ENCODE peak calls at places on chromosomes 4 and X, in six cellular contexts. W, F, L, V, H and J are unnamed samples.

GRCh38 chr4:84503495-84504437 is 4.7 kb upstream of the NKX6-1 start:
- DNase-seq in W (peak; percentile 75), F (no peak), L (peak; percentile 49), V (no peak), H (no peak), J (no peak)

GRCh38 chr4:24805566-24805965 is 10.2 kb downstream of the SOD3 start:
- DNase-seq in W (no peak), F (no peak), L (no peak), V (no peak), H (no peak), J (peak; percentile 13)

GRCh38 chr4:141395246-141395830 is 174.6 kb downstream of the ZNF330 start:
- DNase-seq in W (peak; percentile 53), F (no peak), L (no peak), V (no peak), H (no peak), J (no peak)

GRCh38 chr4:69376450-69376849 is 96.2 kb downstream of the UGT2B28 start:
- DNase-seq in W (no peak), F (no peak), L (no peak), V (no peak), H (no peak), J (no peak)

GRCh38 chr4:88610771-88611170 is 18.5 kb downstream of the HERC3 start:
- DNase-seq in W (peak; percentile 78), F (peak; percentile 65), L (no peak), V (no peak), H (peak; percentile 84), J (no peak)

GRCh38 chr4:156781852-156782251 is 189.7 kb downstream of the PDGFC start:
- DNase-seq in W (peak; percentile 84), F (no peak), L (no peak), V (no peak), H (no peak), J (no peak)

GRCh38 chr4:832108-832507 is 6.2 kb upstream of the CPLX1 start:
- DNase-seq in W (no peak), F (no peak), L (no peak), V (no peak), H (no peak), J (no peak)

GRCh38 chr4:168679397-168680176 is 182.7 kb downstream of the PALLD start:
- DNase-seq in W (peak; percentile 63), F (no peak), L (peak; percentile 61), V (no peak), H (no peak), J (no peak)

GRCh38 chrX:68249904-68250303 is 183.4 kb downstream of the OPHN1 start:
- DNase-seq in W (no peak), F (no peak), L (no peak), V (no peak), H (no peak), J (no peak)

GRCh38 chrX:10904220-10904619 is 206.9 kb upstream of the HCCS start:
- DNase-seq in W (no peak), F (no peak), L (no peak), V (no peak), H (no peak), J (no peak)

GRCh38 chrX:134999469-134999868 is 8.7 kb downstream of the SMIM10 start:
- DNase-seq in W (peak; percentile 43), F (no peak), L (peak; percentile 42), V (no peak), H (no peak), J (no peak)

GRCh38 chrX:118736394-118737010 is 9.1 kb downstream of the IL13RA1 start:
- DNase-seq in W (no peak), F (no peak), L (peak; percentile 17), V (no peak), H (no peak), J (no peak)

GRCh38 chr4:5747746-5748365 is 36.9 kb downstream of the EVC start:
- DNase-seq in W (peak; percentile 94), F (no peak), L (peak; percentile 77), V (no peak), H (peak; percentile 77), J (peak; percentile 30)

GRCh38 chrX:142001934-142002333 is 98.2 kb downstream of the MAGEC1 start:
- DNase-seq in W (peak; percentile 17), F (no peak), L (no peak), V (no peak), H (no peak), J (no peak)